ENCODE peak calls at places on chromosomes 13 and 19, in four cellular contexts. H is germinal center, N is fibroblast of lung, E is HEK293T. V is an unnamed sample.
A peak's percentile ranks its signal among the peaks of the same experiment; 100 is the strongest.

GRCh38 chr13:110008816-110009215 is 222.4 kb upstream of the IRS2 start:
- DNase-seq in H (no peak), N (peak; percentile 65), E (no peak), V (no peak)

GRCh38 chr19:934865-935422 is 9.1 kb downstream of the ARID3A start:
- DNase-seq in H (no peak), N (peak; percentile 74), E (no peak), V (peak; percentile 73)

GRCh38 chr19:8331263-8331840 is 10.1 kb downstream of the RPS28 start:
- DNase-seq in H (no peak), N (no peak), E (no peak), V (no peak)

GRCh38 chr13:30019648-30020626 is 169.5 kb upstream of the UBL3 start:
- DNase-seq in H (no peak), N (no peak), E (no peak), V (no peak)

GRCh38 chr19:35751839-35752745 is 3.7 kb downstream of the LIN37 start:
- DNase-seq in H (no peak), N (no peak), E (no peak), V (no peak)

GRCh38 chr13:99542788-99543406 is 41.6 kb downstream of the TM9SF2 start:
- DNase-seq in H (peak; percentile 76), N (no peak), E (no peak), V (no peak)

GRCh38 chr19:400976-401835 is 7.7 kb downstream of the C2CD4C start:
- DNase-seq in H (no peak), N (no peak), E (no peak), V (no peak)

GRCh38 chr19:4967738-4968461 is 1.0 kb upstream of the KDM4B start:
- DNase-seq in H (no peak), N (peak; percentile 49), E (no peak), V (no peak)

GRCh38 chr13:59247166-59247565 is 916.6 kb downstream of the DIAPH3 start:
- DNase-seq in H (no peak), N (no peak), E (peak; percentile 39), V (no peak)

V was measured in fibroblast of the conjunctiva.